ENCODE peak calls at places on chromosomes 1 and 21, in four cellular contexts. One of them, this sample, is unnamed.

GRCh38 chr1:7560128-7560527 is 211.0 kb upstream of the VAMP3 start:
- DNase-seq in AG10803: no peak
- DNase-seq in astrocyte: no peak
- DNase-seq in A549: no peak
- DNase-seq in this sample: no peak

GRCh38 chr21:28822882-28823335 is 169.8 kb downstream of the LTN1 start:
- DNase-seq in astrocyte: no peak
- DNase-seq in AG10803: peak
- DNase-seq in A549: no peak
- DNase-seq in this sample: peak

GRCh38 chr21:32364387-32364786 is 28.4 kb downstream of the URB1 start:
- DNase-seq in AG10803: no peak
- DNase-seq in A549: no peak
- DNase-seq in astrocyte: no peak
- DNase-seq in this sample: no peak

GRCh38 chr1:54965624-54966340 is 14.6 kb upstream of the TMEM61 start:
- DNase-seq in astrocyte: peak
- DNase-seq in AG10803: peak
- DNase-seq in A549: no peak
- DNase-seq in this sample: peak

GRCh38 chr1:22654692-22655091 is 1.7 kb downstream of the C1QB start:
- DNase-seq in AG10803: no peak
- DNase-seq in astrocyte: no peak
- DNase-seq in A549: peak
- DNase-seq in this sample: no peak

GRCh38 chr1:229607370-229607769 is 18.6 kb downstream of the TAF5L start:
- DNase-seq in astrocyte: no peak
- DNase-seq in AG10803: no peak
- DNase-seq in A549: no peak
- DNase-seq in this sample: no peak

GRCh38 chr1:235817101-235817725 is 49.5 kb downstream of the LYST start:
- DNase-seq in astrocyte: no peak
- DNase-seq in A549: no peak
- DNase-seq in AG10803: no peak
- DNase-seq in this sample: no peak

GRCh38 chr21:37207441-37208009 is 59.6 kb downstream of the VPS26C start:
- DNase-seq in AG10803: peak
- DNase-seq in A549: no peak
- DNase-seq in astrocyte: peak
- DNase-seq in this sample: no peak

DNA sequence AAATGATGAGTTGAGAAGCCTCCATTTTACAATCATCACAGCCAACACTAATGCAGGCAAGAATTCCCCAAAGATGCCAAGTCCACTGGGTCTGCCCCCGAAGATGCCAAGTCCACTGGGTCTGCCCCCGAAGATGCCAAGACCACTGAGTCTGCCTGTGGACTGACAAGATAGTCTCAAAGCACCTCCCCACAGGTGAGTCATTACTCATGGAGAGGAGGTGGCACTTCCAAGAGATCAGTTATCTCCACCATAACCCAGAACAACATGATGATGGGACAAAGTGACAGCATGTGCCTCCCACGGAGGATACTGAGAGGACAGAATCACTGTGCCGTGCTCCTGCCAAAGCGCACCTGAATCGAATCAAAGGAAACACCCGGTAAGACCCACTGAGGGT is 4.8 kb downstream of the PTTG1IP start:
- DNase-seq in A549: no peak
- DNase-seq in astrocyte: no peak
- DNase-seq in AG10803: no peak
- DNase-seq in this sample: no peak
- H3K4me3 ChIP-seq in A549: no peak
- H3K4me3 ChIP-seq in astrocyte: no peak
- H3K4me3 ChIP-seq in AG10803: no peak
- H3K4me3 ChIP-seq in this sample: no peak

DNA sequence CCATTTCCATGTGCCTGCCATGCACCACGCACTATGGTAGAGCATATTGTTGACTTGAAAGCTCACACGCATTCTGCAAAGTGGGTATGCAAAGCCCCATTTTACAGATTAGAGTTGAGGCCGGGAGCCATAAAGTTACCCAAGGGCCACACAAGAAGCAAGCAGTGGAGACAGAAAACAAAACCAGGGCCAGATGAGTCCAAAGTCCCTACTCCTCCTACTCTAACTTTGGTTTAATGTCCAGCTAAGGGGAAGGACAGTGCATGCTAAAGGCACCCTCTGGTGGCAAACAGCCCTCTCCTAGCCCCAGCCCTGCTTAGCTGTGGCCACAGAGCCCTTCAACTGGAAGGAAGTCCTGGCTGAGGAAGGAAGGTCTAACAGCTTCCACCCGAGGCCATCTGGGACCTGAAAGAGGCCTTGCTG is 74.9 kb downstream of the SLC66A1 start:
- DNase-seq in A549: no peak
- DNase-seq in astrocyte: no peak
- DNase-seq in AG10803: no peak
- DNase-seq in this sample: no peak
- TF ChIP-seq CTCF in A549: no peak
- TF ChIP-seq CTCF in astrocyte: no peak
- TF ChIP-seq CTCF in AG10803: peak
- TF ChIP-seq CTCF in this sample: no peak

GRCh38 chr21:41836166-41837015 is 42.8 kb downstream of the PRDM15 start:
- DNase-seq in A549: no peak
- DNase-seq in AG10803: no peak
- DNase-seq in astrocyte: no peak
- DNase-seq in this sample: no peak

GRCh38 chr21:41835711-41836154 is 43.4 kb downstream of the PRDM15 start:
- DNase-seq in astrocyte: no peak
- DNase-seq in A549: no peak
- DNase-seq in AG10803: no peak
- DNase-seq in this sample: no peak

GRCh38 chr21:41840880-41841279 is 38.3 kb downstream of the PRDM15 start:
- DNase-seq in astrocyte: no peak
- DNase-seq in AG10803: no peak
- DNase-seq in A549: no peak
- DNase-seq in this sample: no peak

GRCh38 chr21:41837756-41838297 is 41.3 kb downstream of the PRDM15 start:
- DNase-seq in astrocyte: no peak
- DNase-seq in AG10803: no peak
- DNase-seq in A549: no peak
- DNase-seq in this sample: no peak

DNA sequence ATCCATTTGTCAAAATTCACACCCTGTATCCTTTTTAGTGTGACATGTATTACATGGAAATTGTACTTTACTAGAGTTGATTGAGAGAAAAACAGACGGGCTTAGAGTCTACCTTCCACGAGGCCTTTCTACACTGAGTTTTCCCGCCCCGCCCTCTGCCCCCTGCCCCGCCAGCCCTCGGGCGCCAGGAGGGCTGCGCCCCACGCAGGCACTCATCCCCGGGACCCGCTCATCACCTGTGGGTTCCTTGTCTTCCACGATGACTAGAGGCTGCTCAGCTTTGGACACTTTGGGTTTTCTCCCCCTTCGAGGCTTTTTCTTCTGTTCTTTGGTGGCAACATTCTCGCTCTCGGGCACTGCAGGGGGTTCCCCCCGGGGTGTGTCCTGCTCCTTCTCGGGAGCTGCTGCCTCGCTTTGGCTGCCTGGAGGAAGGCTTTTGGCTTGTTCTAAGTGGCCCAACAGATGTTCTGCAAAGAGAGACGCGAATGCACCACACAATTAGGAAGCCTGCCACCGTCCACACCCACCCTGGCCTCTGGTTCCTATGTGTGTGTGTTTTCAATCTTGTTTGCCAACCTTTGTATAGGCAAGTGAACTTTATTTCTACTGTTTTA is 39.6 kb downstream of the PRDM15 start:
- DNase-seq in AG10803: no peak
- DNase-seq in A549: no peak
- DNase-seq in astrocyte: no peak
- DNase-seq in this sample: no peak
- H3K4me3 ChIP-seq in AG10803: no peak
- H3K4me3 ChIP-seq in A549: no peak
- H3K4me3 ChIP-seq in astrocyte: no peak
- H3K4me3 ChIP-seq in this sample: no peak

GRCh38 chr1:19656134-19656779 is 8.4 kb upstream of the HTR6 start:
- DNase-seq in astrocyte: no peak
- DNase-seq in AG10803: no peak
- DNase-seq in A549: no peak
- DNase-seq in this sample: no peak
- TF ChIP-seq CTCF in astrocyte: no peak
- TF ChIP-seq CTCF in AG10803: no peak
- TF ChIP-seq CTCF in A549: no peak
- TF ChIP-seq CTCF in this sample: no peak

GRCh38 chr1:202160377-202160940 is at the start of gene PTPN7:
- DNase-seq in AG10803: no peak
- DNase-seq in A549: no peak
- DNase-seq in astrocyte: no peak
- DNase-seq in this sample: no peak
- H3K4me3 ChIP-seq in AG10803: no peak
- H3K4me3 ChIP-seq in A549: no peak
- H3K4me3 ChIP-seq in astrocyte: no peak
- H3K4me3 ChIP-seq in this sample: no peak

DNA sequence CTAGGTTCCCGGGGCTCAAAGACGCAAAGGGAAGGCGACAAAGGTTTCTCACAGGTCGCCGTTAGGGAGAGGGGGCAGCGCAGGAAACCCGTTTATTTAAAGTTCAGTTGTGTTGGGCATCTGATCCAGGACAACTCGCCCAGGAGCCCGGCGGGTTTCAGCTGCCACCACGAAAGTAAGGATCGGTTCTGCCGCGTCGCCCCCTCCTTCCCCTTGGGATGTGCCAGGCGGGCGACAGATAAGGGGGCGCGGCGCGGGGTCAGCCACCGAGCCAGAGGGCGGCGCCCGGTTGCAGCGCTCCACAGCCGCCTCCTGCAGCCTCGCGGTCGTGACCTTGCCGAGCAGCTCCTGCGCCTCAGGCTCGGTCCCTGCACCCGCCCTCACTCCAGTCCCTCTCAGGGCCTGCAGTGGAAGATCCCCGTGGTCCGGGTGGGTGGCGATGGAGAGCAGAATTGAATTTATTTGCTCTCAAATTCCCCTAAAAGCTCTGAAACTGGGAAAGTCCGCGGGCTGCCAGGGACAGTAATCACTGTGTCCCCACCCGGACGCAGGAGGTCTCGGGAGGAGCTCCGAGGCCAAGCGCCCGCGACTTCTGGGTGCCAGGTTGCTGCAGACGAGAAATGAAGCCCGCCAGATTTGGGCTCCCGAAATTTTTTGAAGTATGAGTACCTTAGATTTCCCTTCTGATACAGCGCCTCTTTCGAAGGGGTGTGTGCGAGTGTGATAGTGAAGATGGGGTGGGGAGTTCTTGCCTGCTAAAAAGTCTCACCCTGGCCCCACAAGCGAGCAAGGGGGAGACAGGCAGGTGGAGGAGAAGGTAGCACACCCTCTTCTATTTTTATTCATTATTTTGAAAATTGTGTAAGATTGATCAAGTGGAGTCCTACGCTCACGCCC is 28.4 kb upstream of the NFIA start:
- DNase-seq in A549: no peak
- DNase-seq in astrocyte: no peak
- DNase-seq in AG10803: no peak
- DNase-seq in this sample: peak
- TF ChIP-seq CTCF in A549: no peak
- TF ChIP-seq CTCF in astrocyte: no peak
- TF ChIP-seq CTCF in AG10803: no peak
- TF ChIP-seq CTCF in this sample: no peak

GRCh38 chr1:223029985-223030769 is 112.9 kb downstream of the TLR5 start:
- DNase-seq in astrocyte: no peak
- DNase-seq in AG10803: no peak
- DNase-seq in A549: no peak
- DNase-seq in this sample: no peak

GRCh38 chr1:223030871-223031270 is 112.2 kb downstream of the TLR5 start:
- DNase-seq in AG10803: no peak
- DNase-seq in astrocyte: no peak
- DNase-seq in A549: no peak
- DNase-seq in this sample: no peak

GRCh38 chr1:223034270-223034798 is 108.7 kb downstream of the TLR5 start:
- DNase-seq in A549: no peak
- DNase-seq in astrocyte: no peak
- DNase-seq in AG10803: no peak
- DNase-seq in this sample: no peak

GRCh38 chr1:223033658-223034057 is 109.4 kb downstream of the TLR5 start:
- DNase-seq in A549: no peak
- DNase-seq in AG10803: no peak
- DNase-seq in astrocyte: peak
- DNase-seq in this sample: no peak

GRCh38 chr1:223031690-223032601 is 111.1 kb downstream of the TLR5 start:
- DNase-seq in astrocyte: peak
- DNase-seq in A549: peak
- DNase-seq in AG10803: peak
- DNase-seq in this sample: peak
- H3K4me3 ChIP-seq in astrocyte: no peak
- H3K4me3 ChIP-seq in A549: no peak
- H3K4me3 ChIP-seq in AG10803: no peak
- H3K4me3 ChIP-seq in this sample: no peak

GRCh38 chr1:29284961-29285560 is 48.7 kb downstream of the PTPRU start:
- DNase-seq in A549: no peak
- DNase-seq in AG10803: no peak
- DNase-seq in astrocyte: no peak
- DNase-seq in this sample: no peak

GRCh38 chr1:29284286-29284960 is 48.1 kb downstream of the PTPRU start:
- DNase-seq in astrocyte: no peak
- DNase-seq in A549: no peak
- DNase-seq in AG10803: no peak
- DNase-seq in this sample: no peak

GRCh38 chr1:29285771-29286170 is 49.4 kb downstream of the PTPRU start:
- DNase-seq in AG10803: no peak
- DNase-seq in astrocyte: no peak
- DNase-seq in A549: no peak
- DNase-seq in this sample: no peak

GRCh38 chr1:29283804-29284195 is 47.5 kb downstream of the PTPRU start:
- DNase-seq in A549: no peak
- DNase-seq in astrocyte: no peak
- DNase-seq in AG10803: no peak
- DNase-seq in this sample: no peak

DNA sequence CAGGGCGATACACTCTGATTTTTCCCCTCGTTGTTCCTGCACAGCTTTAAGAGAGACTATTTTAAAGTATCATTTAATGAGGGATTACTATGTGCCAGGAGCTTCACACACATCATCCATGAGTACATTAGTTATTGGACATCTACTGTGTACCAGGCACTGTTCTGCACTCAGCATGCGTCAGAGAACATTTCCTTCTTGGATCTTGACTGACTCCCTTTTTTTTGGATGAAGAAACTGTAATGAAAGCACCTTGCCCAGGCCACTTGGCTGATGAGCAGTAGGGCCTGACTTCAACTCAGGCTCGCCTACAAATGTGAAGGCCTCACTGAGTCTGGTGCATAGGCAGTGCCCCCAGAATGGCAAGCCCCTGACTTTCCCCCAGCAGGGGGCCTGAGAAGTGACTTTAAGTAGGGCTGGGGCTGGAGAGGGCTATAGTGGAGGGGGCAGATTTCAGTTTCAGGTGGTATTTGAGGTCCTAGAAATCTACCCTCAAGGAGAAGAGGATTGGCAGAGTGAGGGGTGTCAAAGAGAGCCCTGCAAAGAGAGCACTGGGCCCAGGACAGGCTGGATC is 50.0 kb downstream of the PTPRU start:
- DNase-seq in astrocyte: no peak
- DNase-seq in A549: no peak
- DNase-seq in AG10803: no peak
- DNase-seq in this sample: no peak
- TF ChIP-seq CTCF in astrocyte: no peak
- TF ChIP-seq CTCF in A549: no peak
- TF ChIP-seq CTCF in AG10803: no peak
- TF ChIP-seq CTCF in this sample: no peak